ENCODE peak calls at places on chromosomes 2 and 18, in four cellular contexts. One of them, this sample, is unnamed.

GRCh38 chr2:128090575-128090908 is 458 bp upstream of the UGGT1 start:
- DNase-seq in activated CD8-positive, alpha-beta memory T cell treated with anti-CD3 and anti-CD28 coated beads for 48 hours: no peak
- DNase-seq in fibroblast of mammary gland: no peak
- DNase-seq in activated T-cell treated with anti-CD3 and anti-CD28 coated beads, Interleukin-2, amount 50 U/mL, for 72 hours: no peak
- DNase-seq in this sample: no peak

GRCh38 chr2:148590613-148591012 is 53.9 kb upstream of the EPC2 start:
- DNase-seq in activated T-cell treated with anti-CD3 and anti-CD28 coated beads, Interleukin-2, amount 50 U/mL, for 72 hours: no peak
- DNase-seq in activated CD8-positive, alpha-beta memory T cell treated with anti-CD3 and anti-CD28 coated beads for 48 hours: no peak
- DNase-seq in fibroblast of mammary gland: no peak
- DNase-seq in this sample: no peak

GRCh38 chr18:26085056-26085455 is 5.4 kb downstream of the SS18 start:
- DNase-seq in activated CD8-positive, alpha-beta memory T cell treated with anti-CD3 and anti-CD28 coated beads for 48 hours: no peak
- DNase-seq in fibroblast of mammary gland: no peak
- DNase-seq in activated T-cell treated with anti-CD3 and anti-CD28 coated beads, Interleukin-2, amount 50 U/mL, for 72 hours: no peak
- DNase-seq in this sample: no peak

GRCh38 chr2:62718225-62718822 is 12.8 kb downstream of the EHBP1 start:
- DNase-seq in activated T-cell treated with anti-CD3 and anti-CD28 coated beads, Interleukin-2, amount 50 U/mL, for 72 hours: no peak
- DNase-seq in activated CD8-positive, alpha-beta memory T cell treated with anti-CD3 and anti-CD28 coated beads for 48 hours: no peak
- DNase-seq in fibroblast of mammary gland: no peak
- DNase-seq in this sample: no peak

GRCh38 chr2:1750935-1751767 is 6.8 kb upstream of the PXDN start:
- DNase-seq in activated T-cell treated with anti-CD3 and anti-CD28 coated beads, Interleukin-2, amount 50 U/mL, for 72 hours: peak
- DNase-seq in fibroblast of mammary gland: peak
- DNase-seq in activated CD8-positive, alpha-beta memory T cell treated with anti-CD3 and anti-CD28 coated beads for 48 hours: no peak
- DNase-seq in this sample: no peak

GRCh38 chr2:38533180-38533579 is 69.5 kb downstream of the HNRNPLL start:
- DNase-seq in activated T-cell treated with anti-CD3 and anti-CD28 coated beads, Interleukin-2, amount 50 U/mL, for 72 hours: no peak
- DNase-seq in activated CD8-positive, alpha-beta memory T cell treated with anti-CD3 and anti-CD28 coated beads for 48 hours: no peak
- DNase-seq in fibroblast of mammary gland: no peak
- DNase-seq in this sample: peak

GRCh38 chr18:808086-808485 is 4.0 kb downstream of the YES1 start:
- DNase-seq in fibroblast of mammary gland: peak
- DNase-seq in activated CD8-positive, alpha-beta memory T cell treated with anti-CD3 and anti-CD28 coated beads for 48 hours: no peak
- DNase-seq in activated T-cell treated with anti-CD3 and anti-CD28 coated beads, Interleukin-2, amount 50 U/mL, for 72 hours: no peak
- DNase-seq in this sample: no peak

GRCh38 chr2:15838481-15838880 is 101.9 kb upstream of the MYCN start:
- DNase-seq in activated T-cell treated with anti-CD3 and anti-CD28 coated beads, Interleukin-2, amount 50 U/mL, for 72 hours: no peak
- DNase-seq in activated CD8-positive, alpha-beta memory T cell treated with anti-CD3 and anti-CD28 coated beads for 48 hours: no peak
- DNase-seq in fibroblast of mammary gland: no peak
- DNase-seq in this sample: no peak

GRCh38 chr18:49892148-49892924 is 79.0 kb upstream of the ACAA2 start:
- DNase-seq in activated T-cell treated with anti-CD3 and anti-CD28 coated beads, Interleukin-2, amount 50 U/mL, for 72 hours: no peak
- DNase-seq in fibroblast of mammary gland: no peak
- DNase-seq in activated CD8-positive, alpha-beta memory T cell treated with anti-CD3 and anti-CD28 coated beads for 48 hours: no peak
- DNase-seq in this sample: no peak

GRCh38 chr18:9771261-9771976 is 63.3 kb downstream of the RAB31 start:
- DNase-seq in activated CD8-positive, alpha-beta memory T cell treated with anti-CD3 and anti-CD28 coated beads for 48 hours: peak
- DNase-seq in fibroblast of mammary gland: peak
- DNase-seq in activated T-cell treated with anti-CD3 and anti-CD28 coated beads, Interleukin-2, amount 50 U/mL, for 72 hours: peak
- DNase-seq in this sample: peak

GRCh38 chr18:44896817-44897216 is 216.1 kb downstream of the SETBP1 start:
- DNase-seq in fibroblast of mammary gland: no peak
- DNase-seq in activated CD8-positive, alpha-beta memory T cell treated with anti-CD3 and anti-CD28 coated beads for 48 hours: no peak
- DNase-seq in activated T-cell treated with anti-CD3 and anti-CD28 coated beads, Interleukin-2, amount 50 U/mL, for 72 hours: no peak
- DNase-seq in this sample: no peak

GRCh38 chr2:43044093-43044614 is 182.3 kb downstream of the ZFP36L2 start:
- DNase-seq in activated CD8-positive, alpha-beta memory T cell treated with anti-CD3 and anti-CD28 coated beads for 48 hours: no peak
- DNase-seq in activated T-cell treated with anti-CD3 and anti-CD28 coated beads, Interleukin-2, amount 50 U/mL, for 72 hours: no peak
- DNase-seq in fibroblast of mammary gland: no peak
- DNase-seq in this sample: no peak

GRCh38 chr2:98445708-98446577 is 1.3 kb downstream of the INPP4A start:
- DNase-seq in activated CD8-positive, alpha-beta memory T cell treated with anti-CD3 and anti-CD28 coated beads for 48 hours: no peak
- DNase-seq in activated T-cell treated with anti-CD3 and anti-CD28 coated beads, Interleukin-2, amount 50 U/mL, for 72 hours: peak
- DNase-seq in fibroblast of mammary gland: no peak
- DNase-seq in this sample: no peak

GRCh38 chr2:227703280-227703732 is 14.5 kb downstream of the SLC19A3 start:
- DNase-seq in activated CD8-positive, alpha-beta memory T cell treated with anti-CD3 and anti-CD28 coated beads for 48 hours: no peak
- DNase-seq in fibroblast of mammary gland: peak
- DNase-seq in activated T-cell treated with anti-CD3 and anti-CD28 coated beads, Interleukin-2, amount 50 U/mL, for 72 hours: no peak
- DNase-seq in this sample: no peak

GRCh38 chr18:11857177-11857887 is 6.1 kb downstream of the CHMP1B start:
- DNase-seq in activated CD8-positive, alpha-beta memory T cell treated with anti-CD3 and anti-CD28 coated beads for 48 hours: no peak
- DNase-seq in fibroblast of mammary gland: peak
- DNase-seq in activated T-cell treated with anti-CD3 and anti-CD28 coated beads, Interleukin-2, amount 50 U/mL, for 72 hours: no peak
- DNase-seq in this sample: no peak

GRCh38 chr2:6824962-6825361 is 40.7 kb downstream of the CMPK2 start:
- DNase-seq in activated T-cell treated with anti-CD3 and anti-CD28 coated beads, Interleukin-2, amount 50 U/mL, for 72 hours: no peak
- DNase-seq in fibroblast of mammary gland: peak
- DNase-seq in activated CD8-positive, alpha-beta memory T cell treated with anti-CD3 and anti-CD28 coated beads for 48 hours: no peak
- DNase-seq in this sample: no peak

GRCh38 chr2:40357667-40358066 is 94.2 kb downstream of the SLC8A1 start:
- DNase-seq in activated T-cell treated with anti-CD3 and anti-CD28 coated beads, Interleukin-2, amount 50 U/mL, for 72 hours: no peak
- DNase-seq in activated CD8-positive, alpha-beta memory T cell treated with anti-CD3 and anti-CD28 coated beads for 48 hours: no peak
- DNase-seq in fibroblast of mammary gland: peak
- DNase-seq in this sample: no peak

GRCh38 chr2:67311536-67311935 is 85.6 kb upstream of the ETAA1 start:
- DNase-seq in fibroblast of mammary gland: peak
- DNase-seq in activated T-cell treated with anti-CD3 and anti-CD28 coated beads, Interleukin-2, amount 50 U/mL, for 72 hours: no peak
- DNase-seq in activated CD8-positive, alpha-beta memory T cell treated with anti-CD3 and anti-CD28 coated beads for 48 hours: no peak
- DNase-seq in this sample: no peak

GRCh38 chr2:27932396-27932795 is 41.9 kb downstream of the BABAM2 start:
- DNase-seq in fibroblast of mammary gland: peak
- DNase-seq in activated T-cell treated with anti-CD3 and anti-CD28 coated beads, Interleukin-2, amount 50 U/mL, for 72 hours: no peak
- DNase-seq in activated CD8-positive, alpha-beta memory T cell treated with anti-CD3 and anti-CD28 coated beads for 48 hours: no peak
- DNase-seq in this sample: no peak

GRCh38 chr2:10289891-10290290 is 12.8 kb upstream of the HPCAL1 start:
- DNase-seq in activated T-cell treated with anti-CD3 and anti-CD28 coated beads, Interleukin-2, amount 50 U/mL, for 72 hours: no peak
- DNase-seq in activated CD8-positive, alpha-beta memory T cell treated with anti-CD3 and anti-CD28 coated beads for 48 hours: no peak
- DNase-seq in fibroblast of mammary gland: peak
- DNase-seq in this sample: no peak

GRCh38 chr2:173523497-173523896 is 168.8 kb downstream of the CDCA7 start:
- DNase-seq in fibroblast of mammary gland: no peak
- DNase-seq in activated CD8-positive, alpha-beta memory T cell treated with anti-CD3 and anti-CD28 coated beads for 48 hours: no peak
- DNase-seq in activated T-cell treated with anti-CD3 and anti-CD28 coated beads, Interleukin-2, amount 50 U/mL, for 72 hours: no peak
- DNase-seq in this sample: no peak

GRCh38 chr18:45321520-45321919 is 293.8 kb upstream of the SLC14A2 start:
- DNase-seq in activated T-cell treated with anti-CD3 and anti-CD28 coated beads, Interleukin-2, amount 50 U/mL, for 72 hours: no peak
- DNase-seq in fibroblast of mammary gland: no peak
- DNase-seq in activated CD8-positive, alpha-beta memory T cell treated with anti-CD3 and anti-CD28 coated beads for 48 hours: no peak
- DNase-seq in this sample: no peak

GRCh38 chr18:79402977-79403722 is 7.4 kb downstream of the NFATC1 start:
- DNase-seq in activated T-cell treated with anti-CD3 and anti-CD28 coated beads, Interleukin-2, amount 50 U/mL, for 72 hours: no peak
- DNase-seq in fibroblast of mammary gland: no peak
- DNase-seq in activated CD8-positive, alpha-beta memory T cell treated with anti-CD3 and anti-CD28 coated beads for 48 hours: no peak
- DNase-seq in this sample: no peak